ENCODE peak calls at places on chromosomes 4 and X, in five cellular contexts. E, C, M, P and H are unnamed samples.

GRCh38 chr4:73608677-73609594 is 11.3 kb downstream of the RASSF6 start:
- DNase-seq in E (no peak), C (peak; percentile 77), M (no peak), P (no peak), H (no peak)

GRCh38 chrX:13007519-13008188 is 32.7 kb downstream of the TMSB4X start:
- DNase-seq in E (no peak), C (peak; percentile 84), M (peak; percentile 47), P (no peak), H (no peak)

GRCh38 chrX:93422693-93423092 is 250.7 kb downstream of the NAP1L3 start:
- DNase-seq in E (no peak), C (peak; percentile 2), M (peak; percentile 2), P (no peak), H (no peak)

GRCh38 chrX:12206413-12206812 is 68.1 kb downstream of the FRMPD4 start:
- DNase-seq in E (no peak), C (peak; percentile 15), M (no peak), P (no peak), H (no peak)

GRCh38 chr4:3471098-3471760 is 8.1 kb downstream of the DOK7 start:
- DNase-seq in E (no peak), C (no peak), M (no peak), P (no peak), H (no peak)

GRCh38 chrX:15973299-15973698 is 118.7 kb upstream of the AP1S2 start:
- DNase-seq in E (no peak), C (peak; percentile 48), M (peak; percentile 66), P (no peak), H (no peak)

GRCh38 chrX:41131766-41132165 is 46.5 kb downstream of the USP9X start:
- DNase-seq in E (no peak), C (no peak), M (no peak), P (no peak), H (no peak)

GRCh38 chrX:39309721-39310152 is 508.5 kb downstream of the MID1IP1 start:
- DNase-seq in E (no peak), C (peak; percentile 9), M (no peak), P (peak; percentile 18), H (no peak)

GRCh38 chrX:11499076-11500044 is 166.4 kb downstream of the ARHGAP6 start:
- DNase-seq in E (no peak), C (no peak), M (peak; percentile 21), P (no peak), H (peak; percentile 12)

GRCh38 chrX:131955099-131955777 is 67.9 kb upstream of the STK26 start:
- DNase-seq in E (no peak), C (no peak), M (peak; percentile 0), P (no peak), H (no peak)

GRCh38 chr4:140963883-140964282 is 169.4 kb downstream of the RNF150 start:
- DNase-seq in E (no peak), C (no peak), M (no peak), P (no peak), H (no peak)

GRCh38 chr4:11765849-11766453 is 337.3 kb upstream of the HS3ST1 start:
- DNase-seq in E (no peak), C (peak; percentile 41), M (peak; percentile 52), P (no peak), H (no peak)

GRCh38 chrX:138889152-138889551 is 177.6 kb upstream of the FGF13 start:
- DNase-seq in E (no peak), C (no peak), M (no peak), P (no peak), H (no peak)

GRCh38 chr4:113823291-113823659 is 61.7 kb upstream of the CAMK2D start:
- DNase-seq in E (no peak), C (no peak), M (peak; percentile 86), P (no peak), H (no peak)

GRCh38 chrX:13646154-13646549 is 6.8 kb upstream of the TCEANC start:
- DNase-seq in E (peak; percentile 71), C (peak; percentile 53), M (peak; percentile 51), P (peak; percentile 39), H (no peak)

GRCh38 chr4:13615162-13615561 is 12.4 kb downstream of the BOD1L1 start:
- DNase-seq in E (no peak), C (no peak), M (peak; percentile 49), P (no peak), H (no peak)

GRCh38 chrX:110853610-110854009 is 58.0 kb upstream of the CHRDL1 start:
- DNase-seq in E (no peak), C (peak; percentile 42), M (peak; percentile 2), P (no peak), H (no peak)

GRCh38 chr4:25621027-25621930 is 34.4 kb upstream of the SLC34A2 start:
- DNase-seq in E (no peak), C (no peak), M (peak; percentile 2), P (no peak), H (peak; percentile 42)

GRCh38 chrX:104270212-104270611 is 15.5 kb upstream of the ESX1 start:
- DNase-seq in E (no peak), C (no peak), M (no peak), P (no peak), H (no peak)

GRCh38 chr4:2276581-2277325 is 14.8 kb upstream of the MXD4 start:
- DNase-seq in E (no peak), C (no peak), M (no peak), P (no peak), H (no peak)

GRCh38 chr4:153223935-153224334 is 19.7 kb downstream of the TRIM2 start:
- DNase-seq in E (no peak), C (peak; percentile 62), M (no peak), P (no peak), H (peak; percentile 56)

GRCh38 chr4:80098635-80099034 is 25.6 kb upstream of the ANTXR2 start:
- DNase-seq in E (no peak), C (no peak), M (no peak), P (no peak), H (no peak)

GRCh38 chr4:7559741-7560376 is 125.1 kb upstream of the PSAPL1 start:
- DNase-seq in E (no peak), C (no peak), M (no peak), P (no peak), H (no peak)

GRCh38 chr4:106671711-106672110 is 303.1 kb upstream of the GIMD1 start:
- DNase-seq in E (no peak), C (peak; percentile 10), M (no peak), P (no peak), H (no peak)

GRCh38 chr4:78004270-78004669 is 52.9 kb upstream of the FRAS1 start:
- DNase-seq in E (no peak), C (peak; percentile 47), M (no peak), P (no peak), H (no peak)

GRCh38 chrX:7147431-7147977 is at the start of gene STS:
- DNase-seq in E (peak; percentile 49), C (peak; percentile 27), M (peak; percentile 55), P (peak; percentile 38), H (no peak)

GRCh38 chr4:41124916-41125548 is 89.3 kb downstream of the APBB2 start:
- DNase-seq in E (no peak), C (peak; percentile 63), M (no peak), P (no peak), H (no peak)

GRCh38 chr4:169239236-169239905 is 31.4 kb downstream of the SH3RF1 start:
- DNase-seq in E (no peak), C (no peak), M (no peak), P (no peak), H (no peak)

GRCh38 chr4:173424899-173425805 is 26.2 kb upstream of the SCRG1 start:
- DNase-seq in E (no peak), C (no peak), M (no peak), P (no peak), H (peak; percentile 95)

DNA sequence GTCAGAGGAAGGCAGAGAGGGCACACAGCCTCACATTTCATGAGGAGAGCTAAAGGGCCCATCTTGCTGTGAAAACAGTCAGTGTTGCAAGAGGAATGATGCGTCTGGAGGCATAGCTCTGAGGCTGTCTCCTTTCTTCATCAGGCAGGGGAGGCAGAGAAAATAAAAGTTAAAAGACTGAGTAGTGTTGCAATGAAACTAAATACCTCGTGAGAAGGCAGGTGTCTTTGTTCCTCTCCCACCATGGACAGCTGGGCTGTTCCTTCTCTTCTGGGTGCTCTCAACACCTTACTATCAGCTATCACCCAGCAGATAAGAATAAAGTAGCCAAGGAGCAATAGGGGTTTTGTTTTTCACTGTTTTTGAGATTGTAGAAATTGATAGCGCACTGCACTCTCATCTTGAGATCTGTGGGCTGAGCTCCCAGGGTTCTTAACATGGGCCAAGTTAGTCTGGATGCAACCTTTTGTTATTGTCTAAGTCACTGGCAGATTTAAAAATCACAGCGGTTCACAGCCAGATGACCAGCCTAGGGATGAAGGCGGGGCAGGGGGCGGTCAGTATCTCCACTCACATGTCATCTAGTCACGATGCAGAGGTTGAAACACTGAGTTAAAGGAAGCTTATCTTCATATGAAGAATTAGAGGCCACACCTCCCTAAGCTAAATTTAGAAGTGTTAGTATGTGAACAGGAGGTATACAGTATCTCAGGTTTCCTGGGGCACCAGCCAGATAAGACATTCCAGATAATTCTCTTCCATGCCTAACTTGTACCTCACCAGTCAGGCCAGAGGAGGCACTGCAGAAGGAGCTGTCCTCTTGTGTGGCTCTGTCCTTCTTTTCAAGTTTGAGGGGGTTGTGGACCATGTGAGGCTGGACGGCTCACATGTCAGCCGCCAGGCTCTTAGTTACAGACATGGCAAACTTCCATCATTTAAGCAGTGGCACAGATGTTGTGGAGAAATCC is 36.9 kb downstream of the PARM1 start:
- DNase-seq in E (peak; percentile 45), C (no peak), M (no peak), P (peak; percentile 49), H (peak; percentile 25)
- TF ChIP-seq CTCF in E (no peak), C (no peak), M (no peak), P (peak; percentile 62), H (peak; percentile 56)

DNA sequence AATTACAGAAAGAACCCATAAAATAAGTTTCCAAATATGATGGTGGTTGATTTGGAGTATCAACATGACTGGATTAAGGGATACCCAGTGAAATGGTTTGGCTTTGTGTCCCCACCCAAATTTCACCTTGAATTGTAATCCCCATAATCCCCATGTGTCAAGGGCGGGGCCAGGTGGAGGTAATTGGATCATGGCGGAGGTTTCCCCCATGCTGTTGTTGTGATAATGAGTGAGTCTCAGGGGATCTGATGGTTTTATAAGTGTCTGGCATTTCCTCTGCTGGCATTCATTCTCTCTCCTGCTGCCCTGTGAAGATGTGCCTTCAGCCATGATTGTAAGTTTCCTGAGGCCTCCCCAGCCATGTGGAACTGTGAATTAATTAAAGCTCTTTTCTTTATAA is 39.1 kb downstream of the WDFY3 start:
- DNase-seq in E (no peak), C (no peak), M (no peak), P (no peak), H (no peak)
- H3K4me3 ChIP-seq in E (no peak overlapping the region), C (no peak overlapping the region), M (no peak overlapping the region), P (no peak overlapping the region), H (no peak overlapping the region)

GRCh38 chrX:153599192-153600031 is 473 bp upstream of the CCNQ start:
- DNase-seq in E (peak; percentile 90), C (peak; percentile 81), M (peak; percentile 94), P (peak; percentile 88), H (peak; percentile 38)

GRCh38 chrX:153600032-153600373 is 1.1 kb upstream of the CCNQ start:
- DNase-seq in E (no peak), C (peak; percentile 12), M (peak; percentile 15), P (no peak), H (no peak)

GRCh38 chrX:153600921-153601320 is 2.0 kb upstream of the CCNQ start:
- DNase-seq in E (no peak), C (no peak), M (no peak), P (no peak), H (no peak)

GRCh38 chrX:153597351-153597750 is 1.6 kb downstream of the CCNQ start:
- DNase-seq in E (no peak), C (no peak), M (no peak), P (no peak), H (no peak)

GRCh38 chrX:153598541-153599191 is at the start of gene CCNQ:
- DNase-seq in E (peak; percentile 30), C (peak; percentile 28), M (peak; percentile 36), P (no peak), H (no peak)
- TF ChIP-seq CTCF in E (no peak), C (no peak), M (no peak), P (no peak), H (no peak)

GRCh38 chr4:23149815-23150214 is 457.1 kb downstream of the GBA3 start:
- DNase-seq in E (no peak), C (no peak), M (no peak), P (no peak), H (no peak)
- H3K4me3 ChIP-seq in E (no peak overlapping the region), C (no peak overlapping the region), M (no peak overlapping the region), P (no peak overlapping the region), H (no peak overlapping the region)